ENCODE peak calls at places on chromosomes 6 and 20, in four cellular contexts. Z, S, D and V are unnamed samples. For H3K4me1, the result is how much of the 10 kb centered on the place peaks cover.

GRCh38 chr6:122491915-122492537 is 20.4 kb upstream of the SERINC1 start:
- DNase-seq in Z (peak), D (no peak), S (peak), V (peak)

GRCh38 chr6:8157839-8158238 is 55.5 kb upstream of the EEF1E1 start:
- DNase-seq in S (no peak), Z (no peak), D (no peak), V (no peak)

GRCh38 chr6:17962436-17963031 is 24.9 kb downstream of the KIF13A start:
- DNase-seq in S (no peak), D (peak), Z (no peak), V (no peak)

GRCh38 chr6:88599561-88599960 is 363.9 kb downstream of the RNGTT start:
- DNase-seq in D (no peak), S (no peak), Z (peak), V (no peak)

GRCh38 chr6:373773-374724 is 17.5 kb upstream of the IRF4 start:
- DNase-seq in D (no peak), Z (no peak), S (no peak), V (no peak)

GRCh38 chr20:45095753-45096371 is 5.1 kb downstream of the KCNS1 start:
- DNase-seq in D (no peak), S (peak), Z (peak), V (no peak)

GRCh38 chr6:67898875-67899274 is 736.2 kb upstream of the ADGRB3 start:
- DNase-seq in Z (no peak), S (no peak), D (no peak), V (no peak)

GRCh38 chr6:33839399-33840063 is 35.7 kb upstream of the MLN start:
- DNase-seq in D (no peak), S (no peak), Z (no peak), V (no peak)

GRCh38 chr20:25402583-25402982 is 4.9 kb upstream of the GINS1 start:
- DNase-seq in Z (peak), D (no peak), S (peak), V (no peak)

GRCh38 chr6:1502041-1502440 is 107.7 kb upstream of the FOXC1 start:
- DNase-seq in Z (no peak), D (no peak), S (no peak), V (no peak)

GRCh38 chr6:71388068-71388744 is 99.6 kb downstream of the OGFRL1 start:
- DNase-seq in Z (no peak), D (no peak), S (no peak), V (no peak)

GRCh38 chr6:7137335-7138106 is 29.8 kb downstream of the RREB1 start:
- DNase-seq in Z (peak), S (peak), D (peak), V (no peak)

GRCh38 chr6:112027942-112028674 is 25.8 kb upstream of the CCN6 start:
- DNase-seq in D (no peak), Z (peak), S (no peak), V (no peak)

GRCh38 chr6:153003294-153003645 is 761 bp upstream of the MTRF1L start:
- DNase-seq in S (peak), Z (no peak), D (no peak), V (no peak)

GRCh38 chr6:71533939-71534379 is 245.3 kb downstream of the OGFRL1 start:
- DNase-seq in Z (peak), D (no peak), S (no peak), V (no peak)

GRCh38 chr6:168690271-168690670 is 249.3 kb downstream of the SMOC2 start:
- DNase-seq in Z (no peak), D (no peak), S (no peak), V (no peak)

GRCh38 chr20:3226093-3226492 is 12.9 kb downstream of the SLC4A11 start:
- DNase-seq in S (no peak), D (no peak), Z (no peak), V (no peak)

GRCh38 chr6:16769986-16770376 is 8.7 kb upstream of the ATXN1 start:
- DNase-seq in S (no peak), Z (no peak), D (no peak), V (no peak)

GRCh38 chr20:58228484-58229197 is at the start of gene ANKRD60:
- DNase-seq in Z (no peak), S (peak), D (no peak), V (no peak)

GRCh38 chr20:32433311-32434021 is 75.3 kb downstream of the ASXL1 start:
- DNase-seq in Z (no peak), D (peak), S (no peak), V (no peak)

GRCh38 chr6:41976794-41977484 is 35.3 kb upstream of the CCND3 start:
- DNase-seq in D (no peak), Z (peak), S (no peak), V (no peak)

GRCh38 chr20:59382326-59382725 is 81.9 kb downstream of the EDN3 start:
- DNase-seq in S (no peak), Z (no peak), D (no peak), V (no peak)

GRCh38 chr6:131042664-131043063 is 20.4 kb downstream of the EPB41L2 start:
- DNase-seq in D (no peak), Z (no peak), S (no peak), V (no peak)

GRCh38 chr6:25852756-25853155 is 20.9 kb upstream of the SLC17A1 start:
- DNase-seq in Z (no peak), S (no peak), D (no peak), V (no peak)

GRCh38 chr20:37989601-37990001 is 43.7 kb downstream of the TTI1 start:
- DNase-seq in D (peak), Z (no peak), S (no peak), V (peak)

GRCh38 chr6:56440551-56440981 is 193.2 kb upstream of the COL21A1 start:
- DNase-seq in Z (no peak), D (no peak), S (no peak), V (no peak)

GRCh38 chr6:112503210-112503609 is 156.1 kb downstream of the RFPL4B start:
- DNase-seq in Z (no peak), S (peak), D (no peak), V (no peak)

GRCh38 chr6:18503588-18504231 is 116.6 kb downstream of the RNF144B start:
- DNase-seq in Z (peak), D (no peak), S (peak), V (no peak)

GRCh38 chr20:37347891-37348642 is 2.1 kb downstream of the SRC start:
- DNase-seq in Z (no peak), D (no peak), S (no peak), V (peak)

GRCh38 chr6:137722749-137723272 is 144.2 kb upstream of the TNFAIP3 start:
- DNase-seq in D (no peak), S (no peak), Z (no peak), V (no peak)

GRCh38 chr20:62624719-62625455 is 17.4 kb upstream of the SLCO4A1 start:
- DNase-seq in S (no peak), D (peak), Z (no peak), V (no peak)

GRCh38 chr6:108559097-108559883 is 1.4 kb upstream of the FOXO3 start:
- DNase-seq in S (peak), Z (peak), D (peak), V (peak)

GRCh38 chr20:6828794-6829423 is 61.4 kb downstream of the BMP2 start:
- DNase-seq in S (peak), D (no peak), Z (peak), V (no peak)

GRCh38 chr6:78771619-78772018 is 95.7 kb upstream of the IRAK1BP1 start:
- DNase-seq in S (no peak), D (no peak), Z (no peak), V (no peak)

GRCh38 chr6:12516070-12516469 is 200.5 kb upstream of the PHACTR1 start:
- DNase-seq in Z (no peak), D (no peak), S (no peak), V (no peak)

GRCh38 chr6:169640347-169640972 is 61.4 kb downstream of the WDR27 start:
- DNase-seq in S (no peak), Z (no peak), D (no peak), V (no peak)

GRCh38 chr20:16040742-16041141 is 532.5 kb downstream of the KIF16B start:
- DNase-seq in D (no peak), S (no peak), Z (peak), V (no peak)
- H3K4me3 ChIP-seq in D (no peak), S (no peak), Z (peak), V (no peak)

GRCh38 chr6:166441641-166442078 is 58.9 kb upstream of the MPC1 start:
- DNase-seq in S (no peak), Z (peak), D (no peak), V (peak)
- H3K4me1 ChIP-seq in S (under half), Z (under half), D (under half), V (under half)

GRCh38 chr20:43451400-43451799 is 6.3 kb upstream of the SRSF6 start:
- DNase-seq in S (no peak), D (no peak), Z (no peak), V (no peak)
- TF ChIP-seq CTCF in S (no peak), D (no peak), Z (no peak), V (no peak)

DNA sequence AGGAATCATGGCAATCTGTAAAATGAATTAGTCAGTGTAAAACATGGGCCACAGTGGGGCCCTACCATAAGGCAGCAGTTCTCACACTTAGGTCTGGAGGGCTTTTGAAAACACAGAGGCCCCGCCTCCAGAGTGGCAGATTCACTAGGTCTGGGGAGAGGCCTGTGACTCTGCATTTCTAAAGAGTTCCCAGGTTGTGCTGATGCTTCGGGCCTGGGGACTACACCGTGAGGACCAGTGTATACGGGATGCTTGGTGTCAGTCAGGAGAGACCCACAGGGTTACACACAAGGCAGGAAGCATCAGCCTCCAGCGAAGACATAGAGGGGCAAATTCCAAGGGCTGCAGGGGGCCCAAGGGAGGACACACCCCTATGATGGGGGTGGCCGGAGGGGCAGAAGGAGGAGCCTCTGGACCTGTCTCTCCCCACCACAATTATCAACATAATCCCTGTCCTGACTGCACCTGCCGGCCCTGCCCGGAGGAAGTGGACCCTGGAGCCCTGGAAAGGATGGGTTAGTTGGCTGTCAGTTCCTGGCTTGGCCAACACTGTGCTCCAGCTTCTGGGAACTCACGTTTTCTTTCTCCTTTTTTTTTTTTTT is 46.7 kb downstream of the FGD2 start:
- DNase-seq in S (peak), D (no peak), Z (peak), V (no peak)
- H3K4me3 ChIP-seq in S (no peak), D (no peak), Z (no peak), V (no peak)

GRCh38 chr6:156780117-156780641 is 3.0 kb downstream of the ARID1B start:
- DNase-seq in S (peak), D (no peak), Z (peak), V (no peak)

GRCh38 chr6:156783958-156784357 is 6.8 kb downstream of the ARID1B start:
- DNase-seq in S (peak), D (no peak), Z (no peak), V (no peak)

GRCh38 chr6:156780962-156781705 is 4.0 kb downstream of the ARID1B start:
- DNase-seq in D (no peak), Z (no peak), S (no peak), V (no peak)

GRCh38 chr6:156782691-156783320 is 5.6 kb downstream of the ARID1B start:
- DNase-seq in S (no peak), Z (no peak), D (no peak), V (no peak)

DNA sequence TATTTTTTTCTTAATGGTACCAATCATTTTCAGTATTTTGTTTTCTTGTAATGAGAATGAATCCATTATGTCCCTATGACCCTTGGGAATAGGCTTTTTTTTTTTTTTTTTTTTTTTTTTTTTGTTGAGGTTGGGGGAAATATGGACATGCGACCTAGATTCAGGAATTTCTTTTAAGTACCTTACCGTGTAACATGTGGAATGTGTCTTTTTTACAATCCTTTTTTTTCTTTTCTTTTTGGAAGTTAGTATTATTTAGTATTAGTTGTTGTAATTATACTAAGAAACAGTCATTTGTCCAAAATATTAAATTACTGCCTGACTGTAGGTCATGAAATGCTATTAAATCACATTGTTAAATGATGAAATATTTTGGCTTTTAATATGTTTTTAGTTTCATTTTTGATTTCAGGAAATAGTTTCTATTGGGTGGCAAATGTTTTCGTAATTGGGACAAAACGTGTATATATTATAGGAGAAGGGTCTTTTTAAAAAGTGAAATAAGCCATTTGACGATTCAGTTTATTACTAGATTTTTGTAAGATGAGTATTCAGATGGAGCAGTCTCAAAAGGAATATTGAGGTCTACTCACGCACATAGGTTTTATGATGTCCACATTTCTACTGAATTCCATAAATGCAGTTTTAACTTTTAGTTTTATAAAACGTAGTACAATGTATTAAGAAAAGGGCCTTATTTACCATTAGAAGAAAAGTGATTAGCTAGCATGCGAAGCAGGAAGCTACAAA is 4.9 kb downstream of the ARID1B start:
- DNase-seq in D (no peak), S (no peak), Z (no peak), V (no peak)
- H3K4me1 ChIP-seq in D (under half), S (under half), Z (under half), V (under half)

GRCh38 chr6:89638320-89639195 is at the start of gene LYRM2:
- DNase-seq in D (peak), Z (peak), S (peak), V (peak)
- TF ChIP-seq CTCF in D (no peak), Z (no peak), S (peak), V (peak)

GRCh38 chr20:35632539-35633115 is 17.0 kb downstream of the SPAG4 start:
- DNase-seq in Z (no peak), D (no peak), S (no peak), V (no peak)
- H3K4me3 ChIP-seq in Z (no peak), D (no peak), S (no peak), V (no peak)

GRCh38 chr6:11425431-11425871 is 112.1 kb upstream of the TMEM170B start:
- DNase-seq in D (no peak), Z (no peak), S (peak), V (no peak)
- H3K4me1 ChIP-seq in D (under half), Z (under half), S (under half), V (half or more)

GRCh38 chr20:64052326-64052722 is 2.9 kb upstream of the SOX18 start:
- DNase-seq in Z (no peak), D (no peak), S (no peak), V (no peak)

GRCh38 chr20:64052987-64053840 is 3.8 kb upstream of the SOX18 start:
- DNase-seq in D (no peak), S (no peak), Z (no peak), V (no peak)

GRCh38 chr20:64055396-64055892 is 6.0 kb upstream of the SOX18 start:
- DNase-seq in D (no peak), S (no peak), Z (no peak), V (no peak)

GRCh38 chr20:64055893-64056638 is 6.6 kb upstream of the SOX18 start:
- DNase-seq in D (no peak), Z (no peak), S (peak), V (no peak)

DNA sequence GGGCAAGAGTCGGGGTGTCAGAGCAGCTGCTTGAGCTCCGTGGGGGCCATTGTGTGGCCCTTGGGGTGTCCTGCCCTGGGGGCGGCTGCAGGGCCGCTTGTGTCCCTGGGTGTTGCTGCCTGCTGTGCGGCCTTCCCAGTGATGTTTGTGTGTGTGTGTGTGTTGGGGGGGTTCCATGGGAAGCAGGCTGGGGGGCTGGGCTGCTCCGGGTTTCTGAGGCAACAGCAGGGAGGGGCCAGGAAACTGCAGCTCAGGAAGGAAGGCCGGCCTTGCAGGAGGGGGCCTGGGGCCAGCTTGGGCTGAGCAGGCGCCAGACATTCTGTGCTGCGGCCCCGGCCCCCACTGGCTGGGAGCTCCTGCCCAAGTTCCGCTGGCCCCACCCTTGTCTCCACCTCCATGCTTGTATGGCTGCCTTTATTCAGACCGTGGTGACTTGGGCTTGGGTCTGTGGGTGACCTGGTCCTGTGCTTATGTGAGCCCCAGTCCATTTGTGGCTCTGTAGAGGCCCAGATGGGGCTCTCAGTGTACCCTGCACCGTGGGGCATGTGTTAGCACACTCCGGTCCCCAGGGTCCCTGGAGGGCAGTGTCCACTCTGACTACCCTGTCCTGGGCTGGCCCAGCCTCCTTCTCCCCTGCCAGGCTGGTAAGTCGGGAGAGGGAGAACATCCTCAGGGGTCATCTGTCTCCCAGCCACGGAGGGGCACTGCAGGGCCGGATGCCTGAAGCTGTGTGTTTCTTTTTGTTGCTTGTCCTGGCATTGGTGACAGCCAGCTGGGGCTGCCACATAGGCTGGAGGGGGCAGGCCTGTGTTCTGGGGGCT is 4.6 kb upstream of the SOX18 start:
- DNase-seq in Z (peak), D (no peak), S (peak), V (no peak)
- TF ChIP-seq CTCF in Z (peak), D (no peak), S (peak), V (no peak)

GRCh38 chr6:35343092-35343834 is 905 bp downstream of the PPARD start:
- DNase-seq in S (no peak), Z (peak), D (peak), V (peak)

GRCh38 chr6:35342258-35343091 is at the start of gene PPARD:
- DNase-seq in D (peak), S (peak), Z (peak), V (peak)

GRCh38 chr6:35343835-35344550 is 1.6 kb downstream of the PPARD start:
- DNase-seq in D (no peak), Z (no peak), S (no peak), V (no peak)

GRCh38 chr6:35341557-35341956 is 801 bp upstream of the PPARD start:
- DNase-seq in Z (no peak), D (no peak), S (no peak), V (peak)
- H3K4me3 ChIP-seq in Z (no peak), D (no peak), S (no peak), V (no peak)